ENCODE peak calls at places on chromosomes 7 and 10, in six cellular contexts. One of them, this sample, is unnamed.

GRCh38 chr7:17371656-17372524 is 73.4 kb downstream of the AHR start:
- DNase-seq in SK-MEL-5: peak
- DNase-seq in effector memory CD8-positive, alpha-beta T cell: no peak
- DNase-seq in GM04504: peak
- DNase-seq in fibroblast of lung: peak
- DNase-seq in T-cell: no peak
- DNase-seq in this sample: no peak

GRCh38 chr7:74481458-74482324 is 28.0 kb downstream of the GTF2IRD1 start:
- DNase-seq in SK-MEL-5: no peak
- DNase-seq in effector memory CD8-positive, alpha-beta T cell: no peak
- DNase-seq in GM04504: no peak
- DNase-seq in fibroblast of lung: peak
- DNase-seq in T-cell: no peak
- DNase-seq in this sample: no peak

GRCh38 chr7:38453826-38454225 is 177.3 kb downstream of the AMPH start:
- DNase-seq in SK-MEL-5: no peak
- DNase-seq in effector memory CD8-positive, alpha-beta T cell: no peak
- DNase-seq in GM04504: no peak
- DNase-seq in fibroblast of lung: no peak
- DNase-seq in T-cell: no peak
- DNase-seq in this sample: no peak

GRCh38 chr7:141702047-141702567 is at the start of gene DENND11:
- DNase-seq in SK-MEL-5: peak
- DNase-seq in effector memory CD8-positive, alpha-beta T cell: peak
- DNase-seq in GM04504: peak
- DNase-seq in fibroblast of lung: peak
- DNase-seq in T-cell: peak
- DNase-seq in this sample: peak

GRCh38 chr10:103861501-103861900 is 6.1 kb upstream of the SH3PXD2A start:
- DNase-seq in SK-MEL-5: peak
- DNase-seq in effector memory CD8-positive, alpha-beta T cell: no peak
- DNase-seq in GM04504: no peak
- DNase-seq in fibroblast of lung: peak
- DNase-seq in T-cell: no peak
- DNase-seq in this sample: no peak

GRCh38 chr7:41010418-41010817 is 692.5 kb downstream of the INHBA start:
- DNase-seq in SK-MEL-5: peak
- DNase-seq in effector memory CD8-positive, alpha-beta T cell: no peak
- DNase-seq in GM04504: peak
- DNase-seq in fibroblast of lung: peak
- DNase-seq in T-cell: no peak
- DNase-seq in this sample: no peak

GRCh38 chr10:87887548-87888289 is 24.3 kb downstream of the PTEN start:
- DNase-seq in SK-MEL-5: no peak
- DNase-seq in effector memory CD8-positive, alpha-beta T cell: no peak
- DNase-seq in GM04504: no peak
- DNase-seq in fibroblast of lung: no peak
- DNase-seq in T-cell: no peak
- DNase-seq in this sample: no peak

GRCh38 chr10:69901623-69902505 is 100.2 kb downstream of the COL13A1 start:
- DNase-seq in SK-MEL-5: peak
- DNase-seq in effector memory CD8-positive, alpha-beta T cell: no peak
- DNase-seq in GM04504: no peak
- DNase-seq in fibroblast of lung: peak
- DNase-seq in T-cell: no peak
- DNase-seq in this sample: no peak

GRCh38 chr7:86949052-86949778 is 110.2 kb downstream of the ELAPOR2 start:
- DNase-seq in SK-MEL-5: no peak
- DNase-seq in effector memory CD8-positive, alpha-beta T cell: no peak
- DNase-seq in GM04504: no peak
- DNase-seq in fibroblast of lung: no peak
- DNase-seq in T-cell: no peak
- DNase-seq in this sample: no peak

GRCh38 chr10:78953124-78954008 is 115.4 kb upstream of the ZMIZ1 start:
- DNase-seq in SK-MEL-5: no peak
- DNase-seq in effector memory CD8-positive, alpha-beta T cell: no peak
- DNase-seq in GM04504: peak
- DNase-seq in fibroblast of lung: peak
- DNase-seq in T-cell: no peak
- DNase-seq in this sample: no peak

GRCh38 chr10:126369125-126369708 is 19.1 kb downstream of the ADAM12 start:
- DNase-seq in SK-MEL-5: no peak
- DNase-seq in effector memory CD8-positive, alpha-beta T cell: no peak
- DNase-seq in GM04504: no peak
- DNase-seq in fibroblast of lung: no peak
- DNase-seq in T-cell: no peak
- DNase-seq in this sample: no peak

GRCh38 chr10:77101416-77101815 is 536.2 kb downstream of the KCNMA1 start:
- DNase-seq in SK-MEL-5: no peak
- DNase-seq in effector memory CD8-positive, alpha-beta T cell: no peak
- DNase-seq in GM04504: no peak
- DNase-seq in fibroblast of lung: no peak
- DNase-seq in T-cell: no peak
- DNase-seq in this sample: no peak

GRCh38 chr10:110498982-110499795 is 1.5 kb downstream of the DUSP5 start:
- DNase-seq in SK-MEL-5: peak
- DNase-seq in effector memory CD8-positive, alpha-beta T cell: peak
- DNase-seq in GM04504: peak
- DNase-seq in fibroblast of lung: peak
- DNase-seq in T-cell: no peak
- DNase-seq in this sample: peak

GRCh38 chr7:94133460-94133859 is 129.3 kb upstream of the BET1 start:
- DNase-seq in SK-MEL-5: no peak
- DNase-seq in effector memory CD8-positive, alpha-beta T cell: no peak
- DNase-seq in GM04504: no peak
- DNase-seq in fibroblast of lung: peak
- DNase-seq in T-cell: no peak
- DNase-seq in this sample: no peak

GRCh38 chr7:86972072-86972471 is 87.4 kb downstream of the ELAPOR2 start:
- DNase-seq in SK-MEL-5: peak
- DNase-seq in effector memory CD8-positive, alpha-beta T cell: no peak
- DNase-seq in GM04504: no peak
- DNase-seq in fibroblast of lung: no peak
- DNase-seq in T-cell: no peak
- DNase-seq in this sample: no peak

GRCh38 chr7:141944811-141945210 is 2.0 kb downstream of the CLEC5A start:
- DNase-seq in SK-MEL-5: no peak
- DNase-seq in effector memory CD8-positive, alpha-beta T cell: no peak
- DNase-seq in GM04504: no peak
- DNase-seq in fibroblast of lung: no peak
- DNase-seq in T-cell: no peak
- DNase-seq in this sample: no peak

GRCh38 chr10:84247496-84247895 is 2.6 kb downstream of the RGR start:
- DNase-seq in SK-MEL-5: no peak
- DNase-seq in effector memory CD8-positive, alpha-beta T cell: no peak
- DNase-seq in GM04504: no peak
- DNase-seq in fibroblast of lung: no peak
- DNase-seq in T-cell: no peak
- DNase-seq in this sample: no peak

GRCh38 chr10:114043532-114044250 is at the start of gene ADRB1:
- DNase-seq in SK-MEL-5: peak
- DNase-seq in effector memory CD8-positive, alpha-beta T cell: peak
- DNase-seq in GM04504: no peak
- DNase-seq in fibroblast of lung: peak
- DNase-seq in T-cell: no peak
- DNase-seq in this sample: no peak

GRCh38 chr10:78572565-78572964 is 496.2 kb upstream of the ZMIZ1 start:
- DNase-seq in SK-MEL-5: no peak
- DNase-seq in effector memory CD8-positive, alpha-beta T cell: no peak
- DNase-seq in GM04504: no peak
- DNase-seq in fibroblast of lung: peak
- DNase-seq in T-cell: no peak
- DNase-seq in this sample: no peak

GRCh38 chr10:119652361-119652760 is 1.2 kb downstream of the BAG3 start:
- DNase-seq in SK-MEL-5: peak
- DNase-seq in effector memory CD8-positive, alpha-beta T cell: no peak
- DNase-seq in GM04504: peak
- DNase-seq in fibroblast of lung: peak
- DNase-seq in T-cell: no peak
- DNase-seq in this sample: no peak

GRCh38 chr7:34451923-34452322 is 206.1 kb upstream of the NPSR1 start:
- DNase-seq in SK-MEL-5: no peak
- DNase-seq in effector memory CD8-positive, alpha-beta T cell: no peak
- DNase-seq in GM04504: no peak
- DNase-seq in fibroblast of lung: peak
- DNase-seq in T-cell: no peak
- DNase-seq in this sample: no peak

GRCh38 chr7:36650766-36651310 is 73.5 kb downstream of the AOAH start:
- DNase-seq in SK-MEL-5: no peak
- DNase-seq in effector memory CD8-positive, alpha-beta T cell: no peak
- DNase-seq in GM04504: no peak
- DNase-seq in fibroblast of lung: no peak
- DNase-seq in T-cell: no peak
- DNase-seq in this sample: no peak

GRCh38 chr10:131514454-131514853 is 202.9 kb upstream of the TCERG1L start:
- DNase-seq in SK-MEL-5: no peak
- DNase-seq in effector memory CD8-positive, alpha-beta T cell: no peak
- DNase-seq in GM04504: no peak
- DNase-seq in fibroblast of lung: no peak
- DNase-seq in T-cell: no peak
- DNase-seq in this sample: no peak

GRCh38 chr10:31928531-31929259 is at the start of gene ARHGAP12:
- DNase-seq in SK-MEL-5: peak
- DNase-seq in effector memory CD8-positive, alpha-beta T cell: peak
- DNase-seq in GM04504: peak
- DNase-seq in fibroblast of lung: peak
- DNase-seq in T-cell: peak
- DNase-seq in this sample: peak

GRCh38 chr10:132742837-132743194 is 43.1 kb downstream of the NKX6-2 start:
- DNase-seq in SK-MEL-5: no peak
- DNase-seq in effector memory CD8-positive, alpha-beta T cell: no peak
- DNase-seq in GM04504: no peak
- DNase-seq in fibroblast of lung: no peak
- DNase-seq in T-cell: no peak
- DNase-seq in this sample: no peak

GRCh38 chr7:139853576-139854511 is 24.8 kb downstream of the TBXAS1 start:
- DNase-seq in SK-MEL-5: peak
- DNase-seq in effector memory CD8-positive, alpha-beta T cell: no peak
- DNase-seq in GM04504: peak
- DNase-seq in fibroblast of lung: peak
- DNase-seq in T-cell: no peak
- DNase-seq in this sample: no peak

GRCh38 chr10:77355844-77356243 is 281.8 kb downstream of the KCNMA1 start:
- DNase-seq in SK-MEL-5: no peak
- DNase-seq in effector memory CD8-positive, alpha-beta T cell: no peak
- DNase-seq in GM04504: peak
- DNase-seq in fibroblast of lung: peak
- DNase-seq in T-cell: no peak
- DNase-seq in this sample: no peak

GRCh38 chr10:62388328-62388727 is 14.2 kb downstream of the ZNF365 start:
- DNase-seq in SK-MEL-5: no peak
- DNase-seq in effector memory CD8-positive, alpha-beta T cell: no peak
- DNase-seq in GM04504: no peak
- DNase-seq in fibroblast of lung: no peak
- DNase-seq in T-cell: no peak
- DNase-seq in this sample: no peak

GRCh38 chr7:40717242-40717641 is 582.4 kb downstream of the SUGCT start:
- DNase-seq in SK-MEL-5: peak
- DNase-seq in effector memory CD8-positive, alpha-beta T cell: no peak
- DNase-seq in GM04504: no peak
- DNase-seq in fibroblast of lung: peak
- DNase-seq in T-cell: no peak
- DNase-seq in this sample: no peak

GRCh38 chr10:103281753-103282152 is 4.8 kb downstream of the INA start:
- DNase-seq in SK-MEL-5: peak
- DNase-seq in effector memory CD8-positive, alpha-beta T cell: no peak
- DNase-seq in GM04504: no peak
- DNase-seq in fibroblast of lung: peak
- DNase-seq in T-cell: no peak
- DNase-seq in this sample: no peak

GRCh38 chr10:131168238-131168875 is 143.2 kb downstream of the TCERG1L start:
- DNase-seq in SK-MEL-5: no peak
- DNase-seq in effector memory CD8-positive, alpha-beta T cell: no peak
- DNase-seq in GM04504: no peak
- DNase-seq in fibroblast of lung: no peak
- DNase-seq in T-cell: no peak
- DNase-seq in this sample: no peak

GRCh38 chr10:36880898-36881297 is 244.5 kb upstream of the ANKRD30A start:
- DNase-seq in SK-MEL-5: peak
- DNase-seq in effector memory CD8-positive, alpha-beta T cell: no peak
- DNase-seq in GM04504: no peak
- DNase-seq in fibroblast of lung: peak
- DNase-seq in T-cell: no peak
- DNase-seq in this sample: no peak

GRCh38 chr10:78865931-78866717 is 202.6 kb upstream of the ZMIZ1 start:
- DNase-seq in SK-MEL-5: no peak
- DNase-seq in effector memory CD8-positive, alpha-beta T cell: no peak
- DNase-seq in GM04504: no peak
- DNase-seq in fibroblast of lung: no peak
- DNase-seq in T-cell: no peak
- DNase-seq in this sample: no peak

GRCh38 chr10:74863508-74863907 is 37.1 kb downstream of the KAT6B start:
- DNase-seq in SK-MEL-5: no peak
- DNase-seq in effector memory CD8-positive, alpha-beta T cell: no peak
- DNase-seq in GM04504: no peak
- DNase-seq in fibroblast of lung: peak
- DNase-seq in T-cell: no peak
- DNase-seq in this sample: no peak

GRCh38 chr7:79050592-79050991 is 402.9 kb downstream of the MAGI2 start:
- DNase-seq in SK-MEL-5: peak
- DNase-seq in effector memory CD8-positive, alpha-beta T cell: no peak
- DNase-seq in GM04504: no peak
- DNase-seq in fibroblast of lung: peak
- DNase-seq in T-cell: no peak
- DNase-seq in this sample: no peak

GRCh38 chr10:5585517-5586222 is 60.9 kb downstream of the CALML3 start:
- DNase-seq in SK-MEL-5: no peak
- DNase-seq in effector memory CD8-positive, alpha-beta T cell: no peak
- DNase-seq in GM04504: no peak
- DNase-seq in fibroblast of lung: no peak
- DNase-seq in T-cell: no peak
- DNase-seq in this sample: no peak

GRCh38 chr7:90067171-90067570 is 87.1 kb upstream of the STEAP1 start:
- DNase-seq in SK-MEL-5: no peak
- DNase-seq in effector memory CD8-positive, alpha-beta T cell: no peak
- DNase-seq in GM04504: no peak
- DNase-seq in fibroblast of lung: no peak
- DNase-seq in T-cell: no peak
- DNase-seq in this sample: no peak

GRCh38 chr7:91098566-91098965 is 165.7 kb upstream of the FZD1 start:
- DNase-seq in SK-MEL-5: no peak
- DNase-seq in effector memory CD8-positive, alpha-beta T cell: no peak
- DNase-seq in GM04504: no peak
- DNase-seq in fibroblast of lung: no peak
- DNase-seq in T-cell: no peak
- DNase-seq in this sample: no peak